ENCODE peak calls at places on chromosomes 16 and 17, in six cellular contexts. G is neural progenitor cell, I is lower leg skin, O is GM12865, K is esophagus muscularis mucosa, M is foreskin keratinocyte. W is an unnamed sample.

GRCh38 chr16:27994686-27995085 is 68.8 kb downstream of the GSG1L start:
- DNase-seq in G (no peak), I (no peak), O (no peak), K (no peak), M (no peak), W (no peak)

GRCh38 chr17:64982139-64982802 is 63.0 kb upstream of the LRRC37A3 start:
- DNase-seq in G (no peak), I (no peak), O (no peak), K (no peak), M (no peak), W (no peak)

GRCh38 chr16:11181889-11182279 is 74.1 kb downstream of the SOCS1 start:
- DNase-seq in G (no peak), I (no peak), O (peak), K (no peak), M (no peak), W (no peak)

GRCh38 chr17:73325527-73325842 is 13.7 kb upstream of the CDC42EP4 start:
- DNase-seq in G (no peak), I (no peak), O (no peak), K (peak), M (no peak), W (no peak)

GRCh38 chr16:50173318-50173717 is 20.2 kb downstream of the TENT4B start:
- DNase-seq in G (no peak), I (no peak), O (no peak), K (no peak), M (no peak), W (no peak)

GRCh38 chr16:1199342-1200013 is 25.6 kb downstream of the TPSG1 start:
- DNase-seq in G (no peak), I (no peak), O (no peak), K (no peak), M (no peak), W (no peak)

GRCh38 chr16:4010225-4011158 is 105.8 kb downstream of the ADCY9 start:
- DNase-seq in G (no peak), I (no peak), O (no peak), K (no peak), M (no peak), W (no peak)

GRCh38 chr17:32117399-32117798 is 24.9 kb upstream of the RHOT1 start:
- DNase-seq in G (no peak), I (peak), O (no peak), K (no peak), M (no peak), W (no peak)

GRCh38 chr17:67366193-67367157 is at the start of gene PSMD12:
- DNase-seq in G (peak), I (peak), O (peak), K (peak), M (peak), W (peak)

GRCh38 chr16:22938647-22939046 is 124.7 kb downstream of the HS3ST2 start:
- DNase-seq in G (no peak), I (no peak), O (no peak), K (no peak), M (no peak), W (no peak)

GRCh38 chr16:12637002-12637401 is 166.7 kb downstream of the CPPED1 start:
- DNase-seq in G (peak), I (no peak), O (no peak), K (no peak), M (no peak), W (no peak)

GRCh38 chr17:28545141-28545503 is 7.3 kb downstream of the UNC119 start:
- DNase-seq in G (no peak), I (no peak), O (no peak), K (no peak), M (no peak), W (no peak)

GRCh38 chr16:89272631-89273030 is 55.1 kb downstream of the ZNF778 start:
- DNase-seq in G (no peak), I (no peak), O (no peak), K (no peak), M (no peak), W (no peak)

GRCh38 chr17:4539576-4540223 is 15.5 kb downstream of the MYBBP1A start:
- DNase-seq in G (no peak), I (peak), O (no peak), K (no peak), M (no peak), W (no peak)

GRCh38 chr17:67999291-67999911 is 3.1 kb upstream of the C17orf58 start:
- DNase-seq in G (no peak), I (peak), O (no peak), K (no peak), M (no peak), W (no peak)

GRCh38 chr17:60168654-60169053 is 18.9 kb downstream of the CA4 start:
- DNase-seq in G (no peak), I (no peak), O (no peak), K (no peak), M (no peak), W (no peak)

GRCh38 chr16:27033281-27033680 is 33.4 kb upstream of the C16orf82 start:
- DNase-seq in G (no peak), I (no peak), O (no peak), K (no peak), M (no peak), W (no peak)

GRCh38 chr16:55003306-55003705 is 72.6 kb downstream of the IRX5 start:
- DNase-seq in G (no peak), I (peak), O (no peak), K (no peak), M (no peak), W (no peak)

GRCh38 chr17:47915667-47916242 is 19.7 kb downstream of the SP2 start:
- DNase-seq in G (no peak), I (no peak), O (no peak), K (no peak), M (no peak), W (no peak)

GRCh38 chr16:775236-775796 is 12.9 kb downstream of the RPUSD1 start:
- DNase-seq in G (no peak), I (no peak), O (no peak), K (no peak), M (no peak), W (no peak)

GRCh38 chr17:17077101-17077500 is 34.8 kb downstream of the MPRIP start:
- DNase-seq in G (no peak), I (peak), O (no peak), K (no peak), M (no peak), W (no peak)

GRCh38 chr17:13016881-13017622 is 775 bp downstream of the ELAC2 start:
- DNase-seq in G (no peak), I (peak), O (peak), K (no peak), M (no peak), W (no peak)

GRCh38 chr17:18916816-18917496 is 35.0 kb upstream of the SLC5A10 start:
- DNase-seq in G (no peak), I (no peak), O (no peak), K (no peak), M (no peak), W (no peak)

GRCh38 chr17:3682033-3682432 is 13.4 kb downstream of the EMC6 start:
- DNase-seq in G (no peak), I (no peak), O (no peak), K (no peak), M (no peak), W (no peak)

GRCh38 chr17:31561469-31562412 is 170.3 kb downstream of the RAB11FIP4 start:
- DNase-seq in G (no peak), I (no peak), O (no peak), K (no peak), M (no peak), W (no peak)

GRCh38 chr17:2924211-2924610 is 128.0 kb downstream of the RAP1GAP2 start:
- DNase-seq in G (peak), I (no peak), O (no peak), K (no peak), M (peak), W (no peak)

GRCh38 chr17:74761931-74762330 is 13.5 kb downstream of the NHERF1 start:
- DNase-seq in G (no peak), I (no peak), O (no peak), K (no peak), M (no peak), W (no peak)

GRCh38 chr16:3035972-3036725 is 595 bp downstream of the BICDL2 start:
- DNase-seq in G (no peak), I (peak), O (no peak), K (no peak), M (no peak), W (no peak)

GRCh38 chr17:65743313-65743665 is 181.8 kb upstream of the AXIN2 start:
- DNase-seq in G (no peak), I (no peak), O (no peak), K (no peak), M (no peak), W (no peak)

GRCh38 chr17:21170829-21171228 is 43.1 kb downstream of the TMEM11 start:
- DNase-seq in G (no peak), I (no peak), O (no peak), K (no peak), M (no peak), W (no peak)

GRCh38 chr16:55248494-55248893 is 75.5 kb upstream of the IRX6 start:
- DNase-seq in G (no peak), I (no peak), O (no peak), K (peak), M (no peak), W (no peak)

GRCh38 chr16:50611995-50612848 is 64.0 kb downstream of the NKD1 start:
- DNase-seq in G (no peak), I (no peak), O (no peak), K (no peak), M (no peak), W (no peak)

GRCh38 chr17:5545051-5545987 is 39.0 kb downstream of the NLRP1 start:
- DNase-seq in G (no peak), I (peak), O (no peak), K (no peak), M (no peak), W (no peak)

GRCh38 chr16:84869464-84869863 is 49.7 kb downstream of the CRISPLD2 start:
- DNase-seq in G (no peak), I (no peak), O (no peak), K (no peak), M (no peak), W (no peak)

GRCh38 chr16:83574388-83574787 is 233.4 kb upstream of the HSBP1 start:
- DNase-seq in G (no peak), I (peak), O (no peak), K (no peak), M (peak), W (no peak)

GRCh38 chr17:50117202-50118040 is 12.5 kb downstream of the SAMD14 start:
- DNase-seq in G (peak), I (no peak), O (peak), K (no peak), M (no peak), W (peak)

GRCh38 chr17:74245145-74245817 is 28.8 kb upstream of the DNAI2 start:
- DNase-seq in G (peak), I (no peak), O (no peak), K (no peak), M (no peak), W (no peak)

GRCh38 chr16:2505695-2506094 is 8.1 kb upstream of the ATP6V0C start:
- DNase-seq in G (no peak), I (no peak), O (no peak), K (no peak), M (no peak), W (no peak)

GRCh38 chr17:9104370-9105041 is 83.2 kb downstream of the NTN1 start:
- DNase-seq in G (no peak), I (no peak), O (no peak), K (no peak), M (no peak), W (no peak)
- TF ChIP-seq CTCF in G (no peak), I (no peak), O (no peak), K (no peak), M (no peak), W (no peak)

GRCh38 chr17:78738245-78738644 is 43.8 kb downstream of the CYTH1 start:
- DNase-seq in G (no peak), I (peak), O (no peak), K (no peak), M (no peak), W (no peak)
- TF ChIP-seq CTCF in G (no peak), I (no peak), O (no peak), K (no peak), M (no peak), W (no peak)

GRCh38 chr17:82126479-82127314 is 28.7 kb upstream of the FASN start:
- DNase-seq in G (no peak), I (no peak), O (no peak), K (no peak), M (no peak), W (no peak)

GRCh38 chr17:82128287-82128686 is 30.3 kb upstream of the FASN start:
- DNase-seq in G (no peak), I (no peak), O (no peak), K (no peak), M (no peak), W (no peak)

GRCh38 chr17:82127315-82127595 is 29.2 kb upstream of the FASN start:
- DNase-seq in G (no peak), I (no peak), O (no peak), K (no peak), M (no peak), W (no peak)

GRCh38 chr17:82127704-82128103 is 29.7 kb upstream of the FASN start:
- DNase-seq in G (no peak), I (no peak), O (no peak), K (no peak), M (no peak), W (no peak)

GRCh38 chr17:82129095-82129494 is 31.1 kb upstream of the FASN start:
- DNase-seq in G (no peak), I (no peak), O (no peak), K (no peak), M (no peak), W (no peak)
- TF ChIP-seq CTCF in G (peak), I (no peak), O (no peak), K (no peak), M (peak), W (no peak)

GRCh38 chr16:48114410-48114809 is 41.4 kb downstream of the ABCC12 start:
- DNase-seq in G (no peak), I (no peak), O (no peak), K (no peak), M (no peak), W (no peak)

GRCh38 chr16:48110982-48111381 is 44.8 kb downstream of the ABCC12 start:
- DNase-seq in G (no peak), I (no peak), O (no peak), K (no peak), M (no peak), W (no peak)

GRCh38 chr16:48112603-48113400 is 43.0 kb downstream of the ABCC12 start:
- DNase-seq in G (no peak), I (no peak), O (no peak), K (no peak), M (no peak), W (no peak)

GRCh38 chr16:48115299-48115698 is 40.5 kb downstream of the ABCC12 start:
- DNase-seq in G (no peak), I (no peak), O (no peak), K (no peak), M (no peak), W (no peak)

DNA sequence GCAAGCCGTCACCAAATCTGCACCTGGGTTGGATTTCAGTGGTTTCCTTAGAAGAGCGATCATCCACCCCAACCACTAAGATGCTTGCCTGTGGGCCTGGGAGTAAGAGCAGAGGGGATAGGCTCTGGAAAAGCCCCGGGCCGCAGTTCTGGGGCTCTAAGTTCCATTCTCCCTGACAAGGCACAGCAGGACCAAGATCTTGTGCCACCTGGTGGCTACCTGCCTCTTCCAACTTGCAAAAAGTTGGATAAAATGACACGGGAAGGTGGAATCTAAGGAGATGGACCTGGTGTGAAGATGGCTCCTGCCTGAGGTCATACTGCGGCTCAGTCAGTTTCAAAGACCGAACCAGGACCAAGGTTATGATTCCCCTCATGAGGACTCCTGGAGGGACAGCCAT is 42.3 kb downstream of the ABCC12 start:
- DNase-seq in G (peak), I (no peak), O (no peak), K (no peak), M (no peak), W (no peak)
- TF ChIP-seq CTCF in G (peak), I (no peak), O (peak), K (no peak), M (peak), W (peak)

GRCh38 chr17:78396436-78397335 is 18.2 kb downstream of the PGS1 start:
- DNase-seq in G (no peak), I (no peak), O (no peak), K (no peak), M (no peak), W (no peak)
- TF ChIP-seq CTCF in G (no peak), I (no peak), O (no peak), K (no peak), M (no peak), W (no peak)

DNA sequence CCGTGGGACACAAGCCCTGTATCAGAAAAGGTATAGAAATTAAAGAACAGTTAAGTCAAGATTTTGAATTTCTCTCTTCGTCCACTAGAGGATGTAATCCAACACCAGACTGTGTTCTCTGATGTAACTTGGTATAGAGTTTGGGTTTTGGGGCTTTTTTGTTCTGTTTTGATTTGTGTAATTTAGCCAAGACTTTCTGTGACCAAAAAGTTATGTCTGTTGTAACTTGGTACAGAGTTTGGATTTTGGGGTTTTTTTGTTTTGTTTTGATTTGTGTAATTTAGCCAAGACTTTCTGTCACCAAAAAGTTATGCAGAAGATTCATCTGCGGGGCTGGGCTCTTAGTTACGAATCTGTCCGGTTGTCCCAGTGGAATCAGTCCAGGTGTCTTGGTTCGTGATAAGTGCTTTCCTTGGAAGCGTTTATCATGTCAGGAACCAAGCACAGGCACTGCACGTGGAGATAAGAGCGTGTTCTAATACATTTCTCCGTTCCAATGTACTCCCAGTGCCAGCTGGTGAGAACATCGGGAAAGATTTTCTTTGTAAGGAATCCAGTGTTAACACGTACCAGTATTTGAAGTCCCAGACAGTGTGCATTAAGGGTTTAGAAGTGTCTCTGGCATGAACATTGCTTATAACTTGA is 44.1 kb upstream of the SEC14L1 start:
- DNase-seq in G (no peak), I (no peak), O (peak), K (no peak), M (no peak), W (no peak)
- TF ChIP-seq CTCF in G (peak), I (no peak), O (peak), K (peak), M (peak), W (peak)